ENCODE peak calls at places on chromosomes 1 and 21, in ten cellular contexts. One of them, this sample, is unnamed.

GRCh38 chr1:159008744-159009188 is 941 bp upstream of the IFI16 start:
- DNase-seq in naive thymus-derived CD4-positive, alpha-beta T cell: peak
- DNase-seq in tibial artery: no peak
- DNase-seq in activated naive CD4-positive, alpha-beta T cell: no peak
- DNase-seq in heart left ventricle: no peak
- DNase-seq in foreskin fibroblast: peak
- DNase-seq in dorsolateral prefrontal cortex: no peak
- DNase-seq in GM03348: no peak
- DNase-seq in MCF 10A: no peak
- DNase-seq in activated CD4-positive, CD25-positive, alpha-beta regulatory T cell: peak
- DNase-seq in this sample: no peak

GRCh38 chr21:24895885-24896734 is 711.2 kb downstream of the MRPL39 start:
- DNase-seq in GM03348: peak
- DNase-seq in dorsolateral prefrontal cortex: no peak
- DNase-seq in activated CD4-positive, CD25-positive, alpha-beta regulatory T cell: no peak
- DNase-seq in foreskin fibroblast: no peak
- DNase-seq in tibial artery: no peak
- DNase-seq in naive thymus-derived CD4-positive, alpha-beta T cell: no peak
- DNase-seq in activated naive CD4-positive, alpha-beta T cell: no peak
- DNase-seq in MCF 10A: peak
- DNase-seq in heart left ventricle: no peak
- DNase-seq in this sample: no peak

GRCh38 chr1:233394860-233395717 is 67.6 kb downstream of the MAP3K21 start:
- DNase-seq in tibial artery: no peak
- DNase-seq in heart left ventricle: no peak
- DNase-seq in foreskin fibroblast: peak
- DNase-seq in activated CD4-positive, CD25-positive, alpha-beta regulatory T cell: no peak
- DNase-seq in naive thymus-derived CD4-positive, alpha-beta T cell: no peak
- DNase-seq in activated naive CD4-positive, alpha-beta T cell: no peak
- DNase-seq in MCF 10A: peak
- DNase-seq in GM03348: peak
- DNase-seq in dorsolateral prefrontal cortex: no peak
- DNase-seq in this sample: peak

GRCh38 chr1:164692420-164692819 is 133.4 kb downstream of the PBX1 start:
- DNase-seq in heart left ventricle: no peak
- DNase-seq in tibial artery: no peak
- DNase-seq in GM03348: no peak
- DNase-seq in foreskin fibroblast: no peak
- DNase-seq in activated naive CD4-positive, alpha-beta T cell: no peak
- DNase-seq in dorsolateral prefrontal cortex: no peak
- DNase-seq in activated CD4-positive, CD25-positive, alpha-beta regulatory T cell: no peak
- DNase-seq in MCF 10A: no peak
- DNase-seq in naive thymus-derived CD4-positive, alpha-beta T cell: no peak
- DNase-seq in this sample: no peak

GRCh38 chr1:229341811-229342304 is 989 bp downstream of the CCSAP start:
- DNase-seq in activated naive CD4-positive, alpha-beta T cell: no peak
- DNase-seq in activated CD4-positive, CD25-positive, alpha-beta regulatory T cell: no peak
- DNase-seq in GM03348: no peak
- DNase-seq in dorsolateral prefrontal cortex: no peak
- DNase-seq in MCF 10A: peak
- DNase-seq in tibial artery: no peak
- DNase-seq in foreskin fibroblast: no peak
- DNase-seq in heart left ventricle: peak
- DNase-seq in naive thymus-derived CD4-positive, alpha-beta T cell: no peak
- DNase-seq in this sample: no peak

GRCh38 chr1:73576084-73576483 is 621.9 kb downstream of the LRRIQ3 start:
- DNase-seq in activated naive CD4-positive, alpha-beta T cell: no peak
- DNase-seq in GM03348: no peak
- DNase-seq in activated CD4-positive, CD25-positive, alpha-beta regulatory T cell: no peak
- DNase-seq in MCF 10A: peak
- DNase-seq in naive thymus-derived CD4-positive, alpha-beta T cell: no peak
- DNase-seq in foreskin fibroblast: no peak
- DNase-seq in dorsolateral prefrontal cortex: no peak
- DNase-seq in heart left ventricle: no peak
- DNase-seq in tibial artery: no peak
- DNase-seq in this sample: no peak

GRCh38 chr1:229136817-229137216 is 134.1 kb upstream of the RAB4A start:
- DNase-seq in MCF 10A: no peak
- DNase-seq in GM03348: no peak
- DNase-seq in naive thymus-derived CD4-positive, alpha-beta T cell: no peak
- DNase-seq in activated naive CD4-positive, alpha-beta T cell: no peak
- DNase-seq in tibial artery: no peak
- DNase-seq in dorsolateral prefrontal cortex: no peak
- DNase-seq in activated CD4-positive, CD25-positive, alpha-beta regulatory T cell: no peak
- DNase-seq in heart left ventricle: no peak
- DNase-seq in foreskin fibroblast: no peak
- DNase-seq in this sample: no peak

GRCh38 chr21:42614391-42614790 is 39.0 kb upstream of the PDE9A start:
- DNase-seq in foreskin fibroblast: no peak
- DNase-seq in activated naive CD4-positive, alpha-beta T cell: no peak
- DNase-seq in GM03348: no peak
- DNase-seq in heart left ventricle: no peak
- DNase-seq in MCF 10A: no peak
- DNase-seq in tibial artery: no peak
- DNase-seq in naive thymus-derived CD4-positive, alpha-beta T cell: peak
- DNase-seq in dorsolateral prefrontal cortex: no peak
- DNase-seq in activated CD4-positive, CD25-positive, alpha-beta regulatory T cell: no peak
- DNase-seq in this sample: no peak

GRCh38 chr21:21624674-21625073 is 626.5 kb downstream of the NCAM2 start:
- DNase-seq in tibial artery: no peak
- DNase-seq in GM03348: peak
- DNase-seq in foreskin fibroblast: peak
- DNase-seq in activated CD4-positive, CD25-positive, alpha-beta regulatory T cell: no peak
- DNase-seq in MCF 10A: no peak
- DNase-seq in naive thymus-derived CD4-positive, alpha-beta T cell: no peak
- DNase-seq in dorsolateral prefrontal cortex: no peak
- DNase-seq in heart left ventricle: no peak
- DNase-seq in activated naive CD4-positive, alpha-beta T cell: no peak
- DNase-seq in this sample: no peak

GRCh38 chr1:31782766-31783410 is 18.7 kb upstream of the ADGRB2 start:
- DNase-seq in activated CD4-positive, CD25-positive, alpha-beta regulatory T cell: no peak
- DNase-seq in heart left ventricle: no peak
- DNase-seq in activated naive CD4-positive, alpha-beta T cell: no peak
- DNase-seq in foreskin fibroblast: no peak
- DNase-seq in MCF 10A: no peak
- DNase-seq in naive thymus-derived CD4-positive, alpha-beta T cell: no peak
- DNase-seq in GM03348: no peak
- DNase-seq in dorsolateral prefrontal cortex: no peak
- DNase-seq in tibial artery: no peak
- DNase-seq in this sample: no peak

GRCh38 chr21:45836694-45837670 is 144.6 kb upstream of the COL6A1 start:
- DNase-seq in GM03348: no peak
- DNase-seq in tibial artery: no peak
- DNase-seq in heart left ventricle: no peak
- DNase-seq in activated naive CD4-positive, alpha-beta T cell: no peak
- DNase-seq in foreskin fibroblast: no peak
- DNase-seq in activated CD4-positive, CD25-positive, alpha-beta regulatory T cell: no peak
- DNase-seq in dorsolateral prefrontal cortex: no peak
- DNase-seq in MCF 10A: no peak
- DNase-seq in naive thymus-derived CD4-positive, alpha-beta T cell: no peak
- DNase-seq in this sample: no peak

GRCh38 chr1:234170622-234171021 is 202.6 kb upstream of the COA6 start:
- DNase-seq in foreskin fibroblast: no peak
- DNase-seq in activated naive CD4-positive, alpha-beta T cell: no peak
- DNase-seq in tibial artery: no peak
- DNase-seq in GM03348: no peak
- DNase-seq in activated CD4-positive, CD25-positive, alpha-beta regulatory T cell: no peak
- DNase-seq in naive thymus-derived CD4-positive, alpha-beta T cell: no peak
- DNase-seq in dorsolateral prefrontal cortex: no peak
- DNase-seq in MCF 10A: no peak
- DNase-seq in heart left ventricle: no peak
- DNase-seq in this sample: no peak

GRCh38 chr1:109547412-109548320 is 749 bp upstream of the GNAI3 start:
- DNase-seq in naive thymus-derived CD4-positive, alpha-beta T cell: no peak
- DNase-seq in MCF 10A: peak
- DNase-seq in activated CD4-positive, CD25-positive, alpha-beta regulatory T cell: no peak
- DNase-seq in heart left ventricle: no peak
- DNase-seq in activated naive CD4-positive, alpha-beta T cell: no peak
- DNase-seq in GM03348: no peak
- DNase-seq in tibial artery: no peak
- DNase-seq in foreskin fibroblast: no peak
- DNase-seq in dorsolateral prefrontal cortex: no peak
- DNase-seq in this sample: no peak

GRCh38 chr1:107879927-107880326 is 85.1 kb downstream of the VAV3 start:
- DNase-seq in activated naive CD4-positive, alpha-beta T cell: no peak
- DNase-seq in tibial artery: no peak
- DNase-seq in heart left ventricle: no peak
- DNase-seq in MCF 10A: peak
- DNase-seq in activated CD4-positive, CD25-positive, alpha-beta regulatory T cell: no peak
- DNase-seq in naive thymus-derived CD4-positive, alpha-beta T cell: no peak
- DNase-seq in GM03348: no peak
- DNase-seq in foreskin fibroblast: no peak
- DNase-seq in dorsolateral prefrontal cortex: no peak
- DNase-seq in this sample: no peak

GRCh38 chr1:186050360-186050759 is 316.2 kb downstream of the HMCN1 start:
- DNase-seq in activated naive CD4-positive, alpha-beta T cell: no peak
- DNase-seq in activated CD4-positive, CD25-positive, alpha-beta regulatory T cell: no peak
- DNase-seq in foreskin fibroblast: no peak
- DNase-seq in tibial artery: no peak
- DNase-seq in GM03348: peak
- DNase-seq in dorsolateral prefrontal cortex: no peak
- DNase-seq in MCF 10A: peak
- DNase-seq in heart left ventricle: no peak
- DNase-seq in naive thymus-derived CD4-positive, alpha-beta T cell: no peak
- DNase-seq in this sample: no peak

GRCh38 chr1:208534604-208534907 is 290.4 kb upstream of the PLXNA2 start:
- DNase-seq in tibial artery: no peak
- DNase-seq in heart left ventricle: no peak
- DNase-seq in naive thymus-derived CD4-positive, alpha-beta T cell: no peak
- DNase-seq in foreskin fibroblast: no peak
- DNase-seq in dorsolateral prefrontal cortex: no peak
- DNase-seq in GM03348: no peak
- DNase-seq in activated naive CD4-positive, alpha-beta T cell: no peak
- DNase-seq in activated CD4-positive, CD25-positive, alpha-beta regulatory T cell: no peak
- DNase-seq in MCF 10A: peak
- DNase-seq in this sample: no peak

GRCh38 chr1:45622267-45622890 is 1.5 kb downstream of the CCDC17 start:
- DNase-seq in tibial artery: no peak
- DNase-seq in foreskin fibroblast: no peak
- DNase-seq in MCF 10A: no peak
- DNase-seq in naive thymus-derived CD4-positive, alpha-beta T cell: no peak
- DNase-seq in activated CD4-positive, CD25-positive, alpha-beta regulatory T cell: no peak
- DNase-seq in dorsolateral prefrontal cortex: no peak
- DNase-seq in heart left ventricle: no peak
- DNase-seq in activated naive CD4-positive, alpha-beta T cell: no peak
- DNase-seq in GM03348: no peak
- DNase-seq in this sample: peak

GRCh38 chr1:84698151-84698651 is 7.9 kb upstream of the SSX2IP start:
- DNase-seq in dorsolateral prefrontal cortex: no peak
- DNase-seq in tibial artery: no peak
- DNase-seq in MCF 10A: peak
- DNase-seq in activated CD4-positive, CD25-positive, alpha-beta regulatory T cell: no peak
- DNase-seq in foreskin fibroblast: peak
- DNase-seq in heart left ventricle: no peak
- DNase-seq in GM03348: peak
- DNase-seq in naive thymus-derived CD4-positive, alpha-beta T cell: no peak
- DNase-seq in activated naive CD4-positive, alpha-beta T cell: no peak
- DNase-seq in this sample: no peak

GRCh38 chr1:238153939-238154338 is 263.2 kb upstream of the ZP4 start:
- DNase-seq in MCF 10A: no peak
- DNase-seq in dorsolateral prefrontal cortex: no peak
- DNase-seq in activated naive CD4-positive, alpha-beta T cell: no peak
- DNase-seq in heart left ventricle: no peak
- DNase-seq in GM03348: no peak
- DNase-seq in naive thymus-derived CD4-positive, alpha-beta T cell: no peak
- DNase-seq in foreskin fibroblast: no peak
- DNase-seq in activated CD4-positive, CD25-positive, alpha-beta regulatory T cell: no peak
- DNase-seq in tibial artery: no peak
- DNase-seq in this sample: no peak

GRCh38 chr1:37989381-37989930 is 366 bp downstream of the SF3A3 start:
- DNase-seq in MCF 10A: peak
- DNase-seq in activated CD4-positive, CD25-positive, alpha-beta regulatory T cell: no peak
- DNase-seq in activated naive CD4-positive, alpha-beta T cell: no peak
- DNase-seq in dorsolateral prefrontal cortex: no peak
- DNase-seq in naive thymus-derived CD4-positive, alpha-beta T cell: peak
- DNase-seq in foreskin fibroblast: no peak
- DNase-seq in GM03348: peak
- DNase-seq in heart left ventricle: no peak
- DNase-seq in tibial artery: no peak
- DNase-seq in this sample: peak

GRCh38 chr1:32538887-32539583 is at the start of gene ZBTB8A:
- DNase-seq in activated CD4-positive, CD25-positive, alpha-beta regulatory T cell: no peak
- DNase-seq in heart left ventricle: peak
- DNase-seq in tibial artery: peak
- DNase-seq in GM03348: peak
- DNase-seq in dorsolateral prefrontal cortex: peak
- DNase-seq in naive thymus-derived CD4-positive, alpha-beta T cell: no peak
- DNase-seq in MCF 10A: peak
- DNase-seq in foreskin fibroblast: peak
- DNase-seq in activated naive CD4-positive, alpha-beta T cell: no peak
- DNase-seq in this sample: peak

GRCh38 chr1:159881930-159882839 is 17.8 kb downstream of the CFAP45 start:
- DNase-seq in activated naive CD4-positive, alpha-beta T cell: no peak
- DNase-seq in MCF 10A: peak
- DNase-seq in dorsolateral prefrontal cortex: no peak
- DNase-seq in GM03348: peak
- DNase-seq in activated CD4-positive, CD25-positive, alpha-beta regulatory T cell: no peak
- DNase-seq in tibial artery: no peak
- DNase-seq in foreskin fibroblast: peak
- DNase-seq in naive thymus-derived CD4-positive, alpha-beta T cell: no peak
- DNase-seq in heart left ventricle: peak
- DNase-seq in this sample: no peak

GRCh38 chr1:197252981-197253380 is 15.1 kb upstream of the CRB1 start:
- DNase-seq in naive thymus-derived CD4-positive, alpha-beta T cell: no peak
- DNase-seq in GM03348: no peak
- DNase-seq in foreskin fibroblast: no peak
- DNase-seq in dorsolateral prefrontal cortex: no peak
- DNase-seq in MCF 10A: no peak
- DNase-seq in activated CD4-positive, CD25-positive, alpha-beta regulatory T cell: no peak
- DNase-seq in heart left ventricle: no peak
- DNase-seq in tibial artery: no peak
- DNase-seq in activated naive CD4-positive, alpha-beta T cell: no peak
- DNase-seq in this sample: no peak

GRCh38 chr1:237120683-237121082 is 78.7 kb downstream of the RYR2 start:
- DNase-seq in activated CD4-positive, CD25-positive, alpha-beta regulatory T cell: no peak
- DNase-seq in MCF 10A: no peak
- DNase-seq in GM03348: no peak
- DNase-seq in activated naive CD4-positive, alpha-beta T cell: no peak
- DNase-seq in tibial artery: no peak
- DNase-seq in naive thymus-derived CD4-positive, alpha-beta T cell: no peak
- DNase-seq in heart left ventricle: no peak
- DNase-seq in foreskin fibroblast: no peak
- DNase-seq in dorsolateral prefrontal cortex: no peak
- DNase-seq in this sample: no peak

GRCh38 chr1:243792401-243792800 is 57.6 kb downstream of the AKT3 start:
- DNase-seq in foreskin fibroblast: no peak
- DNase-seq in naive thymus-derived CD4-positive, alpha-beta T cell: no peak
- DNase-seq in heart left ventricle: no peak
- DNase-seq in activated naive CD4-positive, alpha-beta T cell: no peak
- DNase-seq in activated CD4-positive, CD25-positive, alpha-beta regulatory T cell: no peak
- DNase-seq in dorsolateral prefrontal cortex: no peak
- DNase-seq in tibial artery: no peak
- DNase-seq in MCF 10A: no peak
- DNase-seq in GM03348: no peak
- DNase-seq in this sample: no peak

GRCh38 chr1:35558374-35559316 is 1.0 kb downstream of the NCDN start:
- DNase-seq in MCF 10A: no peak
- DNase-seq in tibial artery: no peak
- DNase-seq in GM03348: peak
- DNase-seq in dorsolateral prefrontal cortex: no peak
- DNase-seq in activated naive CD4-positive, alpha-beta T cell: no peak
- DNase-seq in foreskin fibroblast: no peak
- DNase-seq in activated CD4-positive, CD25-positive, alpha-beta regulatory T cell: no peak
- DNase-seq in naive thymus-derived CD4-positive, alpha-beta T cell: peak
- DNase-seq in heart left ventricle: no peak
- DNase-seq in this sample: peak

GRCh38 chr1:234775477-234776246 is 165.7 kb upstream of the IRF2BP2 start:
- DNase-seq in dorsolateral prefrontal cortex: no peak
- DNase-seq in GM03348: no peak
- DNase-seq in tibial artery: no peak
- DNase-seq in naive thymus-derived CD4-positive, alpha-beta T cell: no peak
- DNase-seq in foreskin fibroblast: no peak
- DNase-seq in activated naive CD4-positive, alpha-beta T cell: no peak
- DNase-seq in MCF 10A: no peak
- DNase-seq in heart left ventricle: no peak
- DNase-seq in activated CD4-positive, CD25-positive, alpha-beta regulatory T cell: no peak
- DNase-seq in this sample: no peak

GRCh38 chr1:112508242-112509004 is at the start of gene WNT2B:
- DNase-seq in naive thymus-derived CD4-positive, alpha-beta T cell: peak
- DNase-seq in GM03348: peak
- DNase-seq in tibial artery: no peak
- DNase-seq in foreskin fibroblast: no peak
- DNase-seq in heart left ventricle: no peak
- DNase-seq in activated CD4-positive, CD25-positive, alpha-beta regulatory T cell: peak
- DNase-seq in dorsolateral prefrontal cortex: no peak
- DNase-seq in MCF 10A: peak
- DNase-seq in activated naive CD4-positive, alpha-beta T cell: peak
- DNase-seq in this sample: peak